ENCODE peak calls at places on chromosomes 6 and 20, in four cellular contexts. H, X, V and B are unnamed samples.

GRCh38 chr6:71367763-71368162 is 79.2 kb downstream of the OGFRL1 start:
- DNase-seq in H (no peak), X (no peak), V (no peak), B (no peak)

GRCh38 chr20:52261792-52262191 is 70.2 kb upstream of the ZFP64 start:
- DNase-seq in X (no peak), V (no peak), H (no peak), B (no peak)

GRCh38 chr6:25366785-25367657 is 87.8 kb downstream of the CARMIL1 start:
- DNase-seq in V (no peak), X (no peak), H (peak), B (no peak)

GRCh38 chr20:19735446-19735845 is 22.6 kb upstream of the RIN2 start:
- DNase-seq in X (peak), H (peak), V (no peak), B (peak)

GRCh38 chr6:3176562-3177355 is 19.4 kb upstream of the TUBB2A start:
- DNase-seq in H (no peak), V (peak), X (peak), B (peak)

GRCh38 chr6:164151161-164151728 is 736.7 kb downstream of the QKI start:
- DNase-seq in X (no peak), V (no peak), H (no peak), B (no peak)

GRCh38 chr6:117446851-117447250 is 21.1 kb upstream of the ROS1 start:
- DNase-seq in V (no peak), X (no peak), H (no peak), B (no peak)

GRCh38 chr6:155883741-155884140 is 428.1 kb upstream of the NOX3 start:
- DNase-seq in V (no peak), X (no peak), H (no peak), B (no peak)

GRCh38 chr6:30450908-30451818 is 38.1 kb upstream of the HLA-E start:
- DNase-seq in V (no peak), H (peak), X (peak), B (no peak)

GRCh38 chr6:157533397-157533814 is 152.4 kb downstream of the ZDHHC14 start:
- DNase-seq in V (no peak), X (no peak), H (no peak), B (no peak)

GRCh38 chr20:17832236-17832635 is 132.5 kb downstream of the BANF2 start:
- DNase-seq in X (no peak), H (no peak), V (no peak), B (no peak)

GRCh38 chr20:36181934-36182603 is 27.5 kb downstream of the EPB41L1 start:
- DNase-seq in X (peak), V (no peak), H (no peak), B (no peak)

GRCh38 chr6:79137671-79138070 is 59.6 kb upstream of the PHIP start:
- DNase-seq in V (no peak), X (no peak), H (no peak), B (no peak)

GRCh38 chr6:170006524-170007467 is 255.4 kb downstream of the ERMARD start:
- DNase-seq in V (no peak), H (no peak), X (no peak), B (no peak)

GRCh38 chr20:35093245-35093884 is 758 bp upstream of the TRPC4AP start:
- DNase-seq in H (no peak), X (no peak), V (no peak), B (no peak)

GRCh38 chr20:3922223-3922982 is 33.2 kb downstream of the PANK2 start:
- DNase-seq in V (no peak), H (no peak), X (no peak), B (no peak)

GRCh38 chr6:156068870-156069269 is 613.2 kb upstream of the NOX3 start:
- DNase-seq in X (no peak), V (no peak), H (no peak), B (no peak)

GRCh38 chr6:35209622-35210289 is 4.0 kb upstream of the SCUBE3 start:
- DNase-seq in V (no peak), X (peak), H (no peak), B (no peak)

GRCh38 chr6:2812695-2813094 is 29.0 kb downstream of the SERPINB1 start:
- DNase-seq in H (no peak), X (no peak), V (no peak), B (no peak)

GRCh38 chr6:26295691-26296555 is 69.1 kb upstream of the BTN3A2 start:
- DNase-seq in X (peak), H (no peak), V (peak), B (no peak)

GRCh38 chr6:166266336-166266735 is 41.9 kb downstream of the PRR18 start:
- DNase-seq in H (no peak), X (no peak), V (no peak), B (no peak)

GRCh38 chr6:119467478-119468081 is 118.0 kb upstream of the MAN1A1 start:
- DNase-seq in X (no peak), V (no peak), H (no peak), B (no peak)

GRCh38 chr20:63441136-63441776 is 31.2 kb downstream of the KCNQ2 start:
- DNase-seq in H (peak), X (no peak), V (no peak), B (no peak)

GRCh38 chr6:42162812-42163211 is 10.4 kb upstream of the GUCA1A start:
- DNase-seq in X (no peak), H (no peak), V (no peak), B (no peak)

GRCh38 chr6:132445201-132445951 is 44.1 kb upstream of the MOXD1 start:
- DNase-seq in V (no peak), H (no peak), X (no peak), B (no peak)

GRCh38 chr6:44052419-44053011 is 74.7 kb downstream of the MRPL14 start:
- DNase-seq in H (no peak), V (peak), X (no peak), B (peak)

GRCh38 chr20:51750037-51750769 is 18.0 kb downstream of the ATP9A start:
- DNase-seq in V (no peak), X (peak), H (no peak), B (no peak)

GRCh38 chr6:137749595-137750215 is 117.4 kb upstream of the TNFAIP3 start:
- DNase-seq in X (no peak), V (no peak), H (no peak), B (no peak)

GRCh38 chr6:10884245-10884972 is 2.4 kb upstream of the SYCP2L start:
- DNase-seq in H (no peak), X (no peak), V (no peak), B (no peak)

GRCh38 chr20:43457640-43458421 is at the start of gene SRSF6:
- DNase-seq in H (peak), V (peak), X (peak), B (peak)

GRCh38 chr6:123803862-123804681 is at the start of gene NKAIN2:
- DNase-seq in X (no peak), V (no peak), H (no peak), B (peak)

GRCh38 chr6:32854376-32855178 is 585 bp downstream of the PSMB9 start:
- DNase-seq in H (no peak), X (no peak), V (no peak), B (no peak)

GRCh38 chr6:3776881-3777507 is 25.5 kb upstream of the PXDC1 start:
- DNase-seq in V (no peak), H (no peak), X (peak), B (peak)

GRCh38 chr20:35048739-35049138 is 43.9 kb downstream of the TRPC4AP start:
- DNase-seq in H (no peak), V (no peak), X (peak), B (no peak)

GRCh38 chr6:501891-502601 is 110.5 kb downstream of the IRF4 start:
- DNase-seq in X (no peak), H (no peak), V (no peak), B (no peak)

GRCh38 chr6:496649-497048 is 105.1 kb downstream of the IRF4 start:
- DNase-seq in V (no peak), H (no peak), X (no peak), B (no peak)

GRCh38 chr6:502761-503160 is 111.2 kb downstream of the IRF4 start:
- DNase-seq in H (no peak), X (no peak), V (no peak), B (no peak)

GRCh38 chr6:499617-500016 is 108.1 kb downstream of the IRF4 start:
- DNase-seq in H (no peak), X (no peak), V (no peak), B (no peak)

DNA sequence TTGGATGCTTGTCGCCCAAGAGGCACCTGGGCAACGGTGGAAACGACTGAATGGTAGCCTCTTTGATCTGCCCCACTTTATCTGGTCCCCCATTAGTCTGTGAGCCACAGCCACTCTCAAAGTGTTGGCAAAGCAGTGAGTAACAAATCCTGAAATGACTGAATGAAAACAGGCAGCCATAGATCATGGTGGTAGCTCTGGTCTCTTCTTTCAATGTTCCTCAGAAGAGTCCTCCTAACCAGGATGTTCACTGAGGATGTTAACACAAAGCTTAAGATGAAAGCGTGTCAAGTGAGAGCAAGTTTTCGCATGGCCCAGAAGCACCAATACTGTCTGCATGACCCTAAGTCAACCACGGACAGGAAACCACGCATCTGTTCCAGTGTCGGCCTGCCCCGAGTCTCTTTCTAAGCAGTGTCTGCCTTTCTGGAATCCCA is 107.3 kb downstream of the IRF4 start:
- DNase-seq in V (no peak), H (peak), X (no peak), B (no peak)
- TF ChIP-seq TARDBP in V (no peak), H (no peak), X (no peak), B (no peak)

GRCh38 chr6:37580164-37580955 is 80.7 kb upstream of the CCDC167 start:
- DNase-seq in V (peak), X (no peak), H (no peak), B (no peak)
- TF ChIP-seq TARDBP in V (no peak), X (no peak), H (no peak), B (no peak)

DNA sequence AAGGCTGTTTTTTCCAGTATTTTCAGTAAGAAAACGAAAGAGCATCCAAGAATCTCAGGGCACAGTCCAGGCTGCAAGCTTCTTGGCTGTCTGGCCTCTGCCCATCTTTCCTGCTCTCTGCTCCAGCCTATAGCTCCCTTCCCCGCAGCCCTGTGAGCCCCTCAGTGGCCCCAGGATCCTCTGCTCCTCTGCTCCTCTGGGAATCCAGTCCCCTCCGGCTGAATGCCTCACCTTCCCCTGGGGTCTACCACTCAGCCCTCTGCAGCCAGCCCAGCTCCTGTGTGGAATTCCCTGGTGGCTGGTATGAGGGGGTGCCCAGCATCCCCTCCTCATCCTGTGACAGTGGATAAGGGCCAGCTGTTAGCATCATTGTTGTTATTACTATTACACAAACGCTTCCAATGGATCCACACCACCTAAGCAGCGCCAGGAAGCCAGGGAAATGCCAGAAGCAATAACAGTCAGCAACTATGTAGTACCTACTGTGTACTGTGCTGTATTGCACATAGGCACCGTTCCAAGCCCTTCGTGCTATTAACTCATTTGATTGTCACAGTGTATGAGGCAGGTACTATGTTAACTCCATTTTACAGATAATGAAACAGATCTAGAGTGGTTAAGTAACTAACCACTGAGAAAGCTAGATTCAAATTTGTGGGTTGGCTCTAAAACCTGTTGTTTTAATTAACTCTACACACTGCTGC is 60.2 kb upstream of the PTPN1 start:
- DNase-seq in H (peak), X (no peak), V (no peak), B (no peak)
- TF ChIP-seq TARDBP in H (no peak), X (no peak), V (no peak), B (no peak)

GRCh38 chr6:31558318-31558625 is 10.9 kb downstream of the NFKBIL1 start:
- DNase-seq in X (no peak), V (no peak), H (no peak), B (no peak)

GRCh38 chr6:31559958-31560696 is 12.0 kb upstream of the LTA start:
- DNase-seq in X (no peak), V (peak), H (peak), B (no peak)

GRCh38 chr6:31559606-31559957 is 12.2 kb downstream of the NFKBIL1 start:
- DNase-seq in X (no peak), H (no peak), V (no peak), B (no peak)

GRCh38 chr6:31557443-31558317 is 10.3 kb downstream of the NFKBIL1 start:
- DNase-seq in V (no peak), H (no peak), X (no peak), B (no peak)

GRCh38 chr6:31558631-31559500 is 11.5 kb downstream of the NFKBIL1 start:
- DNase-seq in H (peak), V (peak), X (no peak), B (no peak)
- TF ChIP-seq TARDBP in H (peak), V (no peak), X (no peak), B (no peak)

GRCh38 chr20:48007356-48007755 is 222.1 kb upstream of the SULF2 start:
- DNase-seq in X (no peak), H (no peak), V (no peak), B (no peak)

GRCh38 chr20:48003021-48003420 is 217.7 kb upstream of the SULF2 start:
- DNase-seq in H (no peak), X (no peak), V (no peak), B (no peak)

GRCh38 chr20:48002517-48002970 is 217.3 kb upstream of the SULF2 start:
- DNase-seq in V (no peak), X (no peak), H (peak), B (no peak)

GRCh38 chr20:48008850-48009535 is 223.7 kb upstream of the SULF2 start:
- DNase-seq in X (no peak), V (no peak), H (no peak), B (no peak)

DNA sequence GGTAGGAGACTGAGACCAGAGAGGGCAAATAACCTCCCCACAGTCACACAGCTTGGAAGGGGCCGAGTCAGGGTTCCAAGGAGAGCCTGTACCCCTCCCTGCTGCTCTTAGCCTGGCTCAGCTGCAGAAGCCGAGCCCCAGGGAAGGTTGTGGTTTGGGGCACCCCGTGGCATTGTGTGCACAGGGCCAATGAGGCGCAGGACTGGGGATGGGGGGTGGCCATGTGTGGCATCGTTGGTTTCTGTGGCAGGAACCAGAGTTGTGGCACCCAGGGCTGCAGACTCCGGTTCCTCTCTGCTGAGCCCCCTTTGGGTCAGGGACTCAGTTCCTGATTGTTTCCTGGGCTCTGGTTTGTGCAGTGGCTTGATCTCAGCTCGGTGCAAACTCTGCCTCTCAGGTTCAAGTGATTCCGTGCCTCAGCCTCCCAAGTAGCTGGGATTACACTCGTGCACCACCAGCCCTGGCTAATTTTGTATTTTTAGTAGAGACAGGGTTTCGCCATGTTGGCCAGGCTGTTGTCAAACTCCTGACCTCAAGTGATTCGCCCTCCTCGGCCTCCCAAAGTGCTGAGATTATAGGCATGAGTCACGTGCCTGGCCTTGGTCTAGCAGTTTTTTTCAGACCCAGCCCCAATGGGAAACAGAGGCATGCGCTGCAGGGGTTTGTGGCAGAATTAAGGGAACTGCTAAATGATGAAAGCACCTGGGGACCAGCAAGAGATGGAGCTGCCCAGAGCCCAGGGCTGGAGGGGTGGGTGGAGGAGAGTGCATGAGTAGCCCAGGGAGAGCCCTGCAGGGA is 221.0 kb upstream of the SULF2 start:
- DNase-seq in V (no peak), H (peak), X (no peak), B (no peak)
- TF ChIP-seq TARDBP in V (no peak), H (no peak), X (no peak), B (no peak)

DNA sequence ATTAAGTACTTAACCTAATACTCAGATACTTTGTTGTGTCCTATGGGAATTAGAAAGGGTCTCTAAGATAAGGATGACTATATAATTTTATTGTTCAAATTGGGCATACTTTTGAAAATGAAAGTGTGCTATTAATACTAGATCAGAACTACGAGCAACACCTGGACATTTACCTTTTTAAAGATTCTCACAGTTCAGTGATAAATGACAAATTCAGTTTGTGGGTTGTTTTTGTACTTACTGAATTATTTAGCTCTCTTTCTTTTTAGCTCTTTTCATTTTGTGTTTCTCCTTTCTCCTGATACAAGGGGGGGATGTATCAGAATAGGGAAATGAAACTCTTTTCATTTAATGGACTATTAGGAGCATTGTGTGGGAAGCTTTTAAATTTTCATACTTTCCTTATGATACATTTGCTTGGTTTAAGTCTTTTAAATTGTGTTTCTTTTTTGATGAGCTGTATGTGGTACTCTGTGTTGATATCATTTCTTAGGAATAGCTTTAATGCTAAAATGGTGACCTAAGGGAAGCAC is 47.5 kb downstream of the PHF3 start:
- DNase-seq in X (no peak), H (no peak), V (no peak), B (no peak)
- TF ChIP-seq TARDBP in X (no peak), H (no peak), V (no peak), B (no peak)

GRCh38 chr6:108359901-108360882 is 65.3 kb downstream of the AFG1L start:
- DNase-seq in H (no peak), X (no peak), V (no peak), B (no peak)
- TF ChIP-seq TARDBP in H (no peak), X (no peak), V (no peak), B (no peak)

DNA sequence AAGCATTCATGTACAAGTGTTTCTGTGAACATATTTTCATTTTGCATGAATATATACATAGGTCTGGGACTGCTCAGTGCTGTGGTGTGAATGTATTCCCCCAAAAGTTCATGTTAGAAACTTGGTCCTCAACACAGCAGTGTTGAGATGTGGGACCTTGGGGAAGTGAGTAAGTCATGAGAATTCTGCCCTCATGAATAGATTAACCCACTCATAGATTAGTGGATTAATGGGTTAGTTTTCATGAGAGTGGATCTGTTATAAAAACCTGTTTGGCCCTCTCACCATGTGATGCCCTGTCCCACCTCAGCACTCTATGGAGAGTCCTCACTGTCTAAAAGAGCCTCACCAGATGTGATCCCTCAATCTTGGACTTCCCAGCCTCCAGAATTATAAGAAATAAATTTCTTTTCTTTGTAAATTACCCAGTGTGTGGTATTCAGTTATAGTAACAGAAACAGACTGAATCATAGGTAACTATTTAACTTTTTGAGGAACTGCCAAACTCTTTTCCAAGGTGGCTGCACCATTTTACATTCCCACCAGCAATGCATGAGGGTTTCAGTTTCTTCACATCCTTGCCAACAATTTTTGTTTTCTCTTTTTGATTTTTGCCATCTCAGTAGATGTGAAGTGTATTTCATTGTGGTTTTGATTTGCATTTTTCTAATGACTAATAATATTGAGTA is 45.3 kb downstream of the QRSL1 start:
- DNase-seq in V (no peak), H (no peak), X (no peak), B (no peak)
- TF ChIP-seq TARDBP in V (no peak), H (no peak), X (no peak), B (no peak)

DNA sequence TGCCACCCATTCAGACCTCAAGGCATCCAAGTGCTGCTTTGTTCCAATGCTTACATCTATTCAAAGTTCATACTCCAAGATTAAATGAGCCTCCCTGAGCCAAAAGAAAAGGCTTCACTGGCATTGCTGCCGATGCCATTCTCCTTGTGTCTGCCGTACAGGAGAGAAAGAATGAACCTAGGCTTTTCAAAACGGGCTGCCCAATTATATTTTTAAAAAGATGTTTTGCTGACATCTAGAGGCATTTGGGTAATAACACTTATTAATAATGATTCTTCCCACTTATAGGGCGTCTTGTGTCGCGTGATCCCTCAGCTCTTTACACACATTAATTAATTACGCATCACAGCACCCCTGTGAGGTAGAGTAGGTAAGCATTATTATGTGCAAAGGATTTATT is 545.6 kb downstream of the PKHD1 start:
- DNase-seq in X (no peak), V (no peak), H (no peak), B (no peak)
- TF ChIP-seq TARDBP in X (no peak), V (no peak), H (no peak), B (no peak)